ENCODE peak calls at places on chromosomes 2 and 18, in six cellular contexts. B is prostate gland; V is AG04450; M is AG10803; Q is pancreas; U is activated CD8-positive, alpha-beta T cell treated with anti-CD3 and anti-CD28 coated beads for 36 hours. P is an unnamed sample.

GRCh38 chr2:63827749-63828148 is 13.9 kb upstream of the UGP2 start:
- DNase-seq in B (no peak), V (peak; percentile 68), M (peak; percentile 95), Q (no peak), U (no peak), P (no peak)

GRCh38 chr2:216618785-216619184 is 14.4 kb upstream of the IGFBP2 start:
- DNase-seq in B (no peak), V (no peak), M (no peak), Q (no peak), U (no peak), P (no peak)

GRCh38 chr2:45699032-45699658 is 47.7 kb downstream of the PRKCE start:
- DNase-seq in B (no peak), V (peak; percentile 46), M (peak; percentile 65), Q (no peak), U (peak; percentile 23), P (no peak)

GRCh38 chr2:14706201-14706600 is 73.7 kb downstream of the LRATD1 start:
- DNase-seq in B (no peak), V (no peak), M (no peak), Q (no peak), U (no peak), P (no peak)

GRCh38 chr18:21463718-21464117 is 136.8 kb downstream of the ESCO1 start:
- DNase-seq in B (no peak), V (no peak), M (peak; percentile 76), Q (no peak), U (no peak), P (no peak)

GRCh38 chr2:127387655-127388422 is at the start of gene MAP3K2:
- DNase-seq in B (peak; percentile 92), V (peak; percentile 67), M (peak; percentile 89), Q (peak; percentile 96), U (peak; percentile 91), P (peak; percentile 98)

GRCh38 chr2:567865-568638 is 109.2 kb downstream of the TMEM18 start:
- DNase-seq in B (no peak), V (no peak), M (peak; percentile 70), Q (no peak), U (no peak), P (no peak)

GRCh38 chr18:61833387-61833786 is 59.4 kb downstream of the RNF152 start:
- DNase-seq in B (no peak), V (no peak), M (peak; percentile 30), Q (no peak), U (no peak), P (no peak)

GRCh38 chr2:184004945-184005672 is 593.2 kb upstream of the ZNF804A start:
- DNase-seq in B (no peak), V (no peak), M (no peak), Q (no peak), U (no peak), P (no peak)

GRCh38 chr2:10057231-10058107 is 14.1 kb downstream of the KLF11 start:
- DNase-seq in B (no peak), V (peak; percentile 62), M (peak; percentile 80), Q (no peak), U (peak; percentile 65), P (no peak)

GRCh38 chr2:27448381-27448780 is 6.2 kb downstream of the KRTCAP3 start:
- DNase-seq in B (no peak), V (no peak), M (no peak), Q (no peak), U (no peak), P (no peak)

GRCh38 chr2:3575534-3576324 is 669 bp downstream of the RPS7 start:
- DNase-seq in B (peak; percentile 11), V (no peak), M (no peak), Q (peak; percentile 28), U (peak; percentile 25), P (no peak)

GRCh38 chr2:222239091-222239490 is 59.7 kb downstream of the PAX3 start:
- DNase-seq in B (no peak), V (no peak), M (no peak), Q (no peak), U (no peak), P (no peak)

GRCh38 chr2:73402386-73403103 is 16.9 kb downstream of the ALMS1 start:
- DNase-seq in B (no peak), V (no peak), M (no peak), Q (no peak), U (no peak), P (no peak)

GRCh38 chr2:208571764-208572131 is 165.2 kb downstream of the PTH2R start:
- DNase-seq in B (no peak), V (no peak), M (no peak), Q (no peak), U (no peak), P (no peak)

GRCh38 chr2:72210470-72210869 is 62.8 kb upstream of the CYP26B1 start:
- DNase-seq in B (no peak), V (no peak), M (no peak), Q (no peak), U (no peak), P (no peak)

GRCh38 chr18:48800877-48801727 is 149.7 kb downstream of the SMAD7 start:
- DNase-seq in B (no peak), V (no peak), M (no peak), Q (peak; percentile 10), U (peak; percentile 68), P (no peak)

GRCh38 chr2:99762714-99763113 is 272.9 kb upstream of the REV1 start:
- DNase-seq in B (no peak), V (no peak), M (no peak), Q (no peak), U (no peak), P (no peak)

GRCh38 chr2:182982934-182983333 is 55.3 kb downstream of the NCKAP1 start:
- DNase-seq in B (no peak), V (no peak), M (no peak), Q (no peak), U (no peak), P (no peak)

GRCh38 chr2:182980652-182981051 is 57.6 kb downstream of the NCKAP1 start:
- DNase-seq in B (no peak), V (no peak), M (no peak), Q (no peak), U (no peak), P (no peak)

GRCh38 chr2:182977463-182977862 is 60.8 kb downstream of the NCKAP1 start:
- DNase-seq in B (no peak), V (no peak), M (no peak), Q (no peak), U (no peak), P (no peak)

DNA sequence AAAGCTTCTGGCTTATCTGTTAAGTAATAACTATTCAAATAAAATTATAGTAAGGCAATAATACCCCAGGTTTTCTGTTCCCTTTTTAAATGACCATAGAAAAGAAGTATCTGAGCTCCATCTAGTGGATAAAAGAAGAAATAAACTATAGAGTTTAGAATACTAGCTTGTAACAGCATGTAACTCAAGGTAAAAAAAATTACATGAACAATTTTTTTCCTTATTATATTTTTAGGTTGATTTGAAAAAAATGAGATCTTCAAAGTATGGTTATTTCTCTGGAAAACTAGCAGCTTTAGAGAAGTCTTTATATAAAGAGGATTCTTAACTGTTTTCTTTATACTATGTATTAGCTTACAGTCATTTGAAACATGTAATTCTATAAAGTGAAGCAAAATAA is 58.1 kb downstream of the NCKAP1 start:
- DNase-seq in B (no peak), V (no peak), M (peak; percentile 45), Q (no peak), U (no peak), P (no peak)
- TF ChIP-seq CTCF in B (peak; percentile 47), V (peak; percentile 48), M (peak; percentile 61), Q (peak; percentile 25), U (peak; percentile 89), P (no peak)

GRCh38 chr18:76935722-76936337 is 113.5 kb downstream of the ZNF236 start:
- DNase-seq in B (no peak), V (no peak), M (no peak), Q (no peak), U (no peak), P (no peak)

GRCh38 chr18:76941284-76941683 is 118.9 kb downstream of the ZNF236 start:
- DNase-seq in B (no peak), V (no peak), M (no peak), Q (no peak), U (no peak), P (no peak)

GRCh38 chr18:76938619-76939018 is 116.3 kb downstream of the ZNF236 start:
- DNase-seq in B (no peak), V (no peak), M (no peak), Q (no peak), U (no peak), P (no peak)

GRCh38 chr18:76936877-76937276 is 114.5 kb downstream of the ZNF236 start:
- DNase-seq in B (no peak), V (no peak), M (no peak), Q (no peak), U (no peak), P (no peak)

DNA sequence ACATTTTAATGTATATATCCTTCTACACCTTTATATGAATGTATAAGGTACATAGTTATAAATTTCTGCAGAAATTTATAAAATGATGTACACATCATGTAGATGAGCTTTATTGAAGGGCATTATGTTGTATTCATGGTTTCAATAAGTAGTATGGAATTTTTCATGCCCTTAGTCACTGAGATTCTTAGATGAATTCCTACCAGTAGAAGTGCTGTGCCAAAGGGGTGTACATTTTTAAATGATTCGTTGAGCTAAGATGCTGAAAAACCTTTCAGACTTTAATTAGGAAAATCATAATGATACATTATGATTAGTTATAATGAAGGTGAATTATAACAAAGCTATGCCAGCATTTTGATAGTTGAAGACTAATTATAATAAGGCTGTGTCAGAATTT is 115.2 kb downstream of the ZNF236 start:
- DNase-seq in B (no peak), V (no peak), M (peak; percentile 17), Q (no peak), U (no peak), P (no peak)
- TF ChIP-seq CTCF in B (no peak), V (peak; percentile 46), M (peak; percentile 38), Q (no peak), U (no peak), P (no peak)

DNA sequence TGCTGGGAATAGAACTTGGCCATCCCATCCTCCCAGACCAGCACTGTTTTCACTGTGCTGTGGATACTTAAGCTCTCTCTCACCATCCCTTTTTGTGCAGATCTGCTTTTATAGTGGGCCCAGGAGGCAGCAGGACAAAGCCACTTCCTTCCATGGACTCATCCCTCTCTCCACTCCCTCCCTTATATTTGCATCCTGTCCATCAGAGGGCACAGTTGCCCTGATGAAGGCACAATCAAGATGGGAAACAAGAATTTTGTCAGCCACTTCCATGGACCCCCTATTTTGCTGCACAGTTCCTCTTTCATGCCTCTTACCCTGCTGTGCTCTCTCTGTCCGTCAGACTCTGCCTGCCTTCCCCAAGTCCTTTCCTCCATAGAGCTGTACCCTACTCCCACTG is 338.7 kb downstream of the HRH4 start:
- DNase-seq in B (no peak), V (no peak), M (no peak), Q (no peak), U (no peak), P (no peak)
- TF ChIP-seq CTCF in B (no peak), V (no peak), M (no peak), Q (no peak), U (no peak), P (no peak)

DNA sequence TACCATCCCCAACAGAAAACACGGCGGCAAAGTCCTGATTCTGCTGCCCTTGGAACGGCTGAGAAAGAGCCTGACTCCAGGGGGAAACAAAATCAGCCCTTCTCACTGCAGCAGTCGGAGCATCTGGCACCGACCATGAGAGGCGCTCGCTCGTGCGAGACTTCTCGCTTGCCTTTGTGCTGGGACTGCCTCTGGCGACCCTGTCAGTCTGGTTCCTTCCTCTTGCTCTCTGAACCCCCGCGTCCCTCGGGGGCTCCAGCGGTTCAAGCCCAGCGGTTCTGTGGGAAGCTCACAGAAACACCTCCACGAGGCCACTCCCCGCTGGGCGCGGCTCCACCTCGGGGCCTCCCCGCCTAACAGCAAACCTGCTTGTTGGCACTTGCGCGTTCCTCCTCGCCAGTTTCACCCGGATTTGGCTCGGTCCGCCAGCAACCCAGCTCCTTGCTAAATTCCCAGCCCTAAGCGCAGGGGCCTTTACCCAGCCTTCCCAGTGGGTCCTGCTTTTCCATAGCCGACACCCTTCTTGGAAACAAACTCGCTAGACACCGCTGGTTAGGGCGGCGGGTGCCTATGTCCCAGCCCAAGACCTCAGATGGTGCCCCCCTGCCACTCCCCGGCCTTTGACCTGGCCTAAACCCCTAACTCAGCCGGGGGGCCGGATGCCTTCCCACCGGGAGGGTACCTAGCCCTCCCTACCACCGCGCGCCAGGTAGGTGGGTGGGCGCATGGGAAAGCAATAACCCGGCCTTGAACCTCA is 2.2 kb downstream of the RND3 start:
- DNase-seq in B (peak; percentile 90), V (no peak), M (peak; percentile 73), Q (peak; percentile 86), U (peak; percentile 2), P (no peak)
- TF ChIP-seq CTCF in B (peak; percentile 8), V (peak; percentile 25), M (peak; percentile 26), Q (no peak), U (no peak), P (no peak)